ENCODE peak calls at places on chromosomes 7 and 10, in eight cellular contexts. M is pancreas, E is adrenal gland, K is IMR-90, Z is colonic mucosa, I is NT2/D1, W is body of pancreas, H is upper lobe of right lung. D is an unnamed sample. For H3K27me3 and H3K4me1, the result is how much of the 10 kb centered on the place peaks cover.

GRCh38 chr7:65269150-65269856 is 104.4 kb upstream of the ZNF92 start:
- DNase-seq in Z (peak), I (peak), H (peak), K (peak), W (peak), E (peak), M (no peak), D (peak)

GRCh38 chr7:23018747-23019146 is 4.8 kb upstream of the HYCC1 start:
- DNase-seq in W (no peak), M (no peak), E (no peak), Z (no peak), I (no peak), H (no peak), K (peak), D (peak)

GRCh38 chr7:159032310-159032709 is 112.4 kb downstream of the VIPR2 start:
- DNase-seq in Z (peak), K (no peak), W (no peak), E (no peak), H (no peak), I (no peak), M (peak), D (no peak)

GRCh38 chr7:17041324-17041723 is 159.5 kb upstream of the AGR3 start:
- DNase-seq in I (no peak), M (no peak), K (peak), Z (no peak), E (no peak), W (no peak), H (no peak), D (no peak)

GRCh38 chr7:2030475-2031456 is 202.0 kb downstream of the MAD1L1 start:
- DNase-seq in W (no peak), M (peak), I (no peak), Z (no peak), K (no peak), H (peak), E (no peak), D (peak)

GRCh38 chr10:124194199-124194824 is 100.9 kb upstream of the CHST15 start:
- DNase-seq in I (no peak), K (no peak), H (no peak), W (no peak), Z (no peak), E (no peak), M (no peak), D (no peak)

GRCh38 chr10:12568391-12568790 is 219.0 kb downstream of the CAMK1D start:
- DNase-seq in I (no peak), Z (no peak), E (no peak), W (no peak), M (no peak), H (no peak), K (no peak), D (no peak)

GRCh38 chr10:48439581-48440041 is 133.1 kb downstream of the MAPK8 start:
- DNase-seq in H (peak), M (peak), K (peak), E (no peak), W (peak), I (no peak), Z (peak), D (peak)

GRCh38 chr7:44964384-44964830 is 14.4 kb downstream of the MYO1G start:
- DNase-seq in K (peak), I (no peak), W (no peak), M (no peak), E (no peak), H (no peak), Z (no peak), D (peak)

GRCh38 chr7:42414961-42415505 is 178.0 kb upstream of the GLI3 start:
- DNase-seq in Z (no peak), W (no peak), I (no peak), K (no peak), H (no peak), M (no peak), E (no peak), D (no peak)

GRCh38 chr7:247636-248035 is 42.3 kb upstream of the FOXL3 start:
- DNase-seq in K (no peak), H (no peak), E (no peak), M (no peak), I (no peak), W (no peak), Z (no peak), D (no peak)

GRCh38 chr10:62278461-62278910 is 9.8 kb upstream of the RTKN2 start:
- DNase-seq in H (no peak), E (no peak), I (no peak), K (peak), M (no peak), W (no peak), Z (no peak), D (no peak)

GRCh38 chr7:14687777-14688176 is 214.8 kb downstream of the DGKB start:
- DNase-seq in Z (no peak), W (no peak), I (no peak), H (no peak), K (no peak), M (no peak), E (no peak), D (no peak)

GRCh38 chr10:124534231-124534798 is 72.7 kb downstream of the LHPP start:
- DNase-seq in H (no peak), Z (no peak), K (no peak), W (peak), M (no peak), I (no peak), E (peak), D (no peak)

GRCh38 chr7:36360244-36360643 is 29.4 kb upstream of the ANLN start:
- DNase-seq in K (no peak), W (no peak), H (no peak), I (peak), M (no peak), E (no peak), Z (no peak), D (no peak)

DNA sequence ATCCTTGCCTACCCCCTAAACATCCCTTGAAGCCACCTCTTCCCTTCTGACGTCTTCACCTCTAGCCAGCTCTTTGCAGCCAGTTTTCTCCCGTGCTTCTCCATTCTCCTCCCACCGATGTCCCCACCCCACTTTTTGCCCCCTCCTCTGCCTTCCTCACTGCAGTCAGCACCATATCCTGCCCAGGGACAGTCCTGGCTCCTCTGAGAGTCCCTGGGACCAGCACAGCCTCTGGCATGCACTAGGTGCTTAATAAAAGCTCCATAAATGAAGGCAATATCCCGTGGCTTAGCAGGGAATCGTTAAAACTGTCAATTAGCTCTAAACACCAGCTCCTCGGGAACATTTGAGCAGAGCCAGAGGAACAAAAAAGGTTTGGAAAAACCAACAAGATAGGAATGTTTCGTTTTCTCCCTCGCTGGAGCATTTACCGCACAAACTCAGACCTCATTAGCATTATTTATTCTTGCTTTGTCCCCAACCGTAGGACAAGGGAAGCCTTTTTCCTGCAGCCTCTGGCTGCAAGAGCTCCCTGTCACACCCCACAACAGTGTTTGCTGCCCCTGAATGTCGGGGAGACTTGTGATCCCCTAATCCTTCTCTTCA is 16.1 kb downstream of the MYL10 start:
- DNase-seq in M (no peak), K (no peak), I (no peak), W (no peak), H (no peak), Z (no peak), E (no peak), D (no peak)
- H3K27me3 ChIP-seq in M (under half), K (half or more), I (under half), W (under half), H (under half), Z (under half), E (under half), D (under half)

DNA sequence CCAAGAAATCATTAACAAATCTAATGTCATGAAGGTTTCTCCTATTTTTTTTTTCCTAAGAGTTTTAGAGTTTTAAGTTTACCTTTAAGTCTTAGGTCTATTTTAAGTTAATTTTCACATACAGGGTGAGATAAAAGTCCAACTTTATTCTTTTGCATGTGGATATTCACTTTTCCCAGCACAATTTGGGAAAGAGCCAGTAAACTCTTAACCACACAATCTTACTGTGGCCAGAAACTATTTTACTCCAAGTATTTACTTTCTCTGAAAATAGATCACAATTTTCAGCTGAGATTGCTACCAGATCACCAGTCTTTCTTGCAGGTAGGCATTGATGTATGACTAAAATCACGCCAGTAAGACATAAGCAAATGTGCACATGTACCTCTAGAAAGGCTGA is 728.5 kb downstream of the TNS3 start:
- DNase-seq in Z (no peak), I (no peak), E (no peak), H (no peak), K (peak), M (no peak), W (no peak), D (no peak)
- H3K4me1 ChIP-seq in Z (under half), I (under half), E (under half), H (under half), K (under half), M (under half), W (under half), D (under half)

GRCh38 chr7:97018775-97019535 is 5.7 kb downstream of the DLX5 start:
- DNase-seq in M (no peak), I (no peak), W (no peak), E (no peak), K (no peak), Z (no peak), H (no peak), D (no peak)
- H3K4me3 ChIP-seq in M (no peak), I (no peak), W (no peak), E (no peak), K (no peak), Z (no peak), H (no peak), D (no peak)

GRCh38 chr10:77045046-77045445 is 592.6 kb downstream of the KCNMA1 start:
- DNase-seq in I (no peak), E (no peak), K (no peak), H (no peak), M (no peak), W (no peak), Z (no peak), D (no peak)

GRCh38 chr10:77043364-77043763 is 594.2 kb downstream of the KCNMA1 start:
- DNase-seq in M (no peak), K (peak), H (no peak), Z (no peak), I (no peak), W (no peak), E (no peak), D (no peak)

GRCh38 chr10:77041636-77042258 is 595.9 kb downstream of the KCNMA1 start:
- DNase-seq in K (no peak), W (peak), I (no peak), E (peak), M (no peak), H (no peak), Z (peak), D (no peak)

GRCh38 chr10:77038412-77038806 is 599.2 kb downstream of the KCNMA1 start:
- DNase-seq in Z (no peak), H (no peak), K (no peak), I (no peak), W (no peak), M (no peak), E (no peak), D (no peak)

GRCh38 chr10:77042706-77043105 is 594.9 kb downstream of the KCNMA1 start:
- DNase-seq in Z (no peak), E (no peak), W (no peak), H (no peak), M (no peak), I (no peak), K (no peak), D (no peak)
- H3K27me3 ChIP-seq in Z (under half), E (under half), W (under half), H (under half), M (under half), I (under half), K (under half), D (under half)

GRCh38 chr7:151430391-151431205 is 9.3 kb downstream of the CRYGN start:
- DNase-seq in H (peak), K (no peak), Z (no peak), M (peak), I (no peak), E (no peak), W (no peak), D (no peak)
- H3K4me1 ChIP-seq in H (under half), K (under half), Z (under half), M (under half), I (under half), E (under half), W (under half), D (under half)

GRCh38 chr7:102111758-102112119 is 174.9 kb upstream of the SH2B2 start:
- DNase-seq in E (no peak), H (peak), Z (no peak), M (no peak), W (no peak), I (no peak), K (no peak), D (no peak)
- H3K4me3 ChIP-seq in E (no peak), H (no peak), Z (no peak), M (no peak), W (no peak), I (no peak), K (no peak), D (peak)

GRCh38 chr10:100779329-100779728 is 33.9 kb downstream of the PAX2 start:
- DNase-seq in E (no peak), M (peak), K (no peak), H (no peak), W (no peak), Z (no peak), I (no peak), D (no peak)
- H3K27me3 ChIP-seq in E (under half), M (under half), K (half or more), H (under half), W (under half), Z (under half), I (under half), D (under half)

GRCh38 chr10:84336406-84336805 is 8.0 kb downstream of the CCSER2 start:
- DNase-seq in M (no peak), W (no peak), K (no peak), E (no peak), I (no peak), H (no peak), Z (no peak), D (no peak)

GRCh38 chr10:84337199-84337598 is 8.8 kb downstream of the CCSER2 start:
- DNase-seq in I (no peak), K (peak), W (no peak), M (no peak), E (peak), Z (no peak), H (no peak), D (no peak)

GRCh38 chr10:84334806-84335205 is 6.4 kb downstream of the CCSER2 start:
- DNase-seq in E (no peak), K (no peak), W (no peak), Z (no peak), H (no peak), M (no peak), I (no peak), D (no peak)

GRCh38 chr10:84333864-84334451 is 5.6 kb downstream of the CCSER2 start:
- DNase-seq in W (peak), E (no peak), I (no peak), Z (no peak), K (peak), M (no peak), H (no peak), D (peak)

GRCh38 chr10:84335516-84335915 is 7.1 kb downstream of the CCSER2 start:
- DNase-seq in I (no peak), K (no peak), E (peak), Z (no peak), W (no peak), H (no peak), M (no peak), D (no peak)
- H3K4me1 ChIP-seq in I (under half), K (under half), E (under half), Z (under half), W (under half), H (under half), M (under half), D (under half)

D was measured in SJCRH30.